ENCODE peak calls at places on chromosome 1, in five cellular contexts. M, E, Y, B and H are unnamed samples.

GRCh38 chr1:168472244-168472643 is 71.6 kb downstream of the XCL2 start:
- DNase-seq in M (no peak), E (no peak), Y (no peak), B (peak), H (no peak)

GRCh38 chr1:95021794-95022193 is 51.0 kb downstream of the ALG14 start:
- DNase-seq in M (no peak), E (no peak), Y (peak), B (no peak), H (no peak)

GRCh38 chr1:63664742-63665141 is 71.5 kb downstream of the PGM1 start:
- DNase-seq in M (no peak), E (no peak), Y (no peak), B (no peak), H (no peak)

GRCh38 chr1:204544321-204544720 is 28.1 kb downstream of the MDM4 start:
- DNase-seq in M (no peak), E (no peak), Y (no peak), B (no peak), H (peak)

GRCh38 chr1:195763146-195763906 is 844.9 kb downstream of the KCNT2 start:
- DNase-seq in M (peak), E (no peak), Y (no peak), B (no peak), H (no peak)

GRCh38 chr1:101769520-101769919 is 227.2 kb downstream of the OLFM3 start:
- DNase-seq in M (peak), E (no peak), Y (no peak), B (peak), H (peak)

GRCh38 chr1:67058242-67058641 is 4.3 kb upstream of the SLC35D1 start:
- DNase-seq in M (no peak), E (no peak), Y (no peak), B (peak), H (no peak)

GRCh38 chr1:61183471-61184034 is 101.2 kb downstream of the NFIA start:
- DNase-seq in M (peak), E (no peak), Y (no peak), B (peak), H (no peak)